ENCODE peak calls at places on chromosomes 7 and 10, in five cellular contexts. V is SK-N-SH, I is K562, O is HepG2, R is H1. M is an unnamed sample.

GRCh38 chr10:132915411-132915810 is 27.0 kb downstream of the CFAP46 start:
- DNase-seq in V (no peak), I (no peak), O (no peak), R (no peak), M (no peak)

GRCh38 chr10:3781458-3782098 is 3.4 kb downstream of the KLF6 start:
- DNase-seq in V (no peak), I (no peak), O (no peak), R (no peak), M (no peak)

GRCh38 chr10:84196083-84196482 is 1.7 kb downstream of the CDHR1 start:
- DNase-seq in V (no peak), I (no peak), O (peak), R (no peak), M (no peak)

GRCh38 chr10:29658984-29659769 is 24.4 kb upstream of the SVIL start:
- DNase-seq in V (no peak), I (no peak), O (peak), R (no peak), M (peak)

GRCh38 chr10:71225291-71226058 is 13.1 kb downstream of the UNC5B start:
- DNase-seq in V (no peak), I (no peak), O (no peak), R (no peak), M (no peak)

GRCh38 chr7:157507987-157508386 is 171.2 kb downstream of the DNAJB6 start:
- DNase-seq in V (no peak), I (no peak), O (no peak), R (no peak), M (no peak)

GRCh38 chr10:44051584-44052385 is 333.1 kb downstream of the CXCL12 start:
- DNase-seq in V (no peak), I (no peak), O (peak), R (no peak), M (no peak)

GRCh38 chr7:73573276-73573675 is 5.1 kb downstream of the TBL2 start:
- DNase-seq in V (no peak), I (no peak), O (no peak), R (no peak), M (no peak)

GRCh38 chr10:50369931-50370330 is 118.6 kb upstream of the ASAH2 start:
- DNase-seq in V (no peak), I (no peak), O (no peak), R (no peak), M (no peak)

GRCh38 chr10:28913850-28914249 is 236.5 kb downstream of the BAMBI start:
- DNase-seq in V (no peak), I (no peak), O (peak), R (no peak), M (no peak)

GRCh38 chr7:67725437-67725836 is 728.8 kb downstream of the TYW1 start:
- DNase-seq in V (no peak), I (no peak), O (no peak), R (no peak), M (no peak)

GRCh38 chr10:88207121-88207546 is 343.7 kb downstream of the PTEN start:
- DNase-seq in V (no peak), I (no peak), O (no peak), R (no peak), M (no peak)

GRCh38 chr10:121559321-121559720 is 38.9 kb downstream of the FGFR2 start:
- DNase-seq in V (peak), I (no peak), O (no peak), R (no peak), M (no peak)

GRCh38 chr10:65419629-65420028 is 1506.2 kb upstream of the LRRTM3 start:
- DNase-seq in V (no peak), I (no peak), O (no peak), R (no peak), M (no peak)

GRCh38 chr10:75655791-75656451 is 224.5 kb downstream of the LRMDA start:
- DNase-seq in V (no peak), I (no peak), O (peak), R (no peak), M (no peak)

GRCh38 chr10:35413985-35414861 is 77.9 kb downstream of the CCNY start:
- DNase-seq in V (no peak), I (peak), O (peak), R (no peak), M (no peak)

GRCh38 chr7:2821842-2822507 is 22.1 kb downstream of the GNA12 start:
- DNase-seq in V (no peak), I (no peak), O (no peak), R (no peak), M (no peak)

GRCh38 chr10:118629211-118629610 is 33.8 kb upstream of the PRLHR start:
- DNase-seq in V (no peak), I (no peak), O (no peak), R (no peak), M (no peak)

GRCh38 chr7:74311305-74311744 is 22.1 kb downstream of the CLIP2 start:
- DNase-seq in V (no peak), I (no peak), O (no peak), R (no peak), M (no peak)

GRCh38 chr7:66257481-66257880 is 52.3 kb downstream of the TPST1 start:
- DNase-seq in V (no peak), I (no peak), O (no peak), R (no peak), M (no peak)

GRCh38 chr10:126565456-126565855 is 105.0 kb downstream of the C10orf90 start:
- DNase-seq in V (no peak), I (peak), O (peak), R (no peak), M (no peak)

GRCh38 chr7:8258166-8258565 is 3.8 kb downstream of the ICA1 start:
- DNase-seq in V (no peak), I (no peak), O (no peak), R (no peak), M (no peak)

GRCh38 chr7:101978683-101979082 is 161.3 kb downstream of the CUX1 start:
- DNase-seq in V (no peak), I (no peak), O (no peak), R (no peak), M (no peak)

GRCh38 chr7:135714534-135715009 is 13.4 kb downstream of the SLC13A4 start:
- DNase-seq in V (peak), I (no peak), O (peak), R (peak), M (no peak)

GRCh38 chr7:36487756-36488336 is 98.2 kb downstream of the ANLN start:
- DNase-seq in V (peak), I (no peak), O (peak), R (no peak), M (peak)

GRCh38 chr7:92496876-92497275 is 19.1 kb upstream of the ERVW-1 start:
- DNase-seq in V (no peak), I (no peak), O (no peak), R (no peak), M (no peak)

GRCh38 chr7:44284216-44284615 is 41.2 kb downstream of the CAMK2B start:
- DNase-seq in V (peak), I (no peak), O (no peak), R (no peak), M (no peak)

GRCh38 chr10:123564631-123565030 is 101.5 kb upstream of the GPR26 start:
- DNase-seq in V (no peak), I (no peak), O (no peak), R (no peak), M (no peak)

GRCh38 chr7:74480861-74481417 is 27.2 kb downstream of the GTF2IRD1 start:
- DNase-seq in V (no peak), I (no peak), O (no peak), R (no peak), M (no peak)

GRCh38 chr10:50937230-50937907 is 51.9 kb upstream of the A1CF start:
- DNase-seq in V (peak), I (peak), O (peak), R (no peak), M (no peak)

GRCh38 chr7:148738737-148739535 is 40.2 kb downstream of the CUL1 start:
- DNase-seq in V (no peak), I (no peak), O (no peak), R (no peak), M (no peak)

GRCh38 chr7:2688409-2689342 is 674 bp downstream of the AMZ1 start:
- DNase-seq in V (peak), I (no peak), O (no peak), R (no peak), M (peak)

GRCh38 chr10:60573342-60573741 is 183.7 kb upstream of the ANK3 start:
- DNase-seq in V (no peak), I (no peak), O (no peak), R (no peak), M (no peak)

GRCh38 chr10:20814116-20814515 is 83.0 kb downstream of the NEBL start:
- DNase-seq in V (no peak), I (no peak), O (no peak), R (no peak), M (no peak)

GRCh38 chr10:20817116-20817515 is 80.0 kb downstream of the NEBL start:
- DNase-seq in V (no peak), I (no peak), O (no peak), R (no peak), M (no peak)

GRCh38 chr10:20811131-20811530 is 86.0 kb downstream of the NEBL start:
- DNase-seq in V (no peak), I (no peak), O (no peak), R (no peak), M (no peak)
- TF ChIP-seq RFX5 in V (no peak), I (no peak), O (no peak), R (no peak), M (no peak)

DNA sequence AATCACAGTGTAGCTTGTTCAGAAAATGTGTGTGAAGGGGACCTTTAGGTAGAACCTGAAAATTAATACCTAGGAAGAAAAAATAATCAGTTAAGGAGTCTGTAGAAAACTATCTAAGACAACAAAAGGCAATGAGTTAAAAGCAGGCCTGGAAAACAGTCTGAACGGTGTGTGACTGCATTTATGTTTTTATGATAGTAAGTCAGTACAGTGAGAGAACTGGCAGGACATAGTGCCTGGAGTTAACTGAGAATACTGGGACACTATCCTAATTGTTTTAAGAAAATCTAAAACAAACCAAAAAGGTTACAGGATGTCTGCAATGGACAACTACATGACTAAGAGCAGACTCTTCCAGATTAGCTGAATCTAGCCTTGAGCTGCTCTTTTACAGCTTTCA is 17.9 kb downstream of the CRPPA start:
- DNase-seq in V (no peak), I (no peak), O (no peak), R (no peak), M (no peak)
- TF ChIP-seq GABPA in V (no peak), I (no peak), O (no peak), R (no peak), M (no peak)

DNA sequence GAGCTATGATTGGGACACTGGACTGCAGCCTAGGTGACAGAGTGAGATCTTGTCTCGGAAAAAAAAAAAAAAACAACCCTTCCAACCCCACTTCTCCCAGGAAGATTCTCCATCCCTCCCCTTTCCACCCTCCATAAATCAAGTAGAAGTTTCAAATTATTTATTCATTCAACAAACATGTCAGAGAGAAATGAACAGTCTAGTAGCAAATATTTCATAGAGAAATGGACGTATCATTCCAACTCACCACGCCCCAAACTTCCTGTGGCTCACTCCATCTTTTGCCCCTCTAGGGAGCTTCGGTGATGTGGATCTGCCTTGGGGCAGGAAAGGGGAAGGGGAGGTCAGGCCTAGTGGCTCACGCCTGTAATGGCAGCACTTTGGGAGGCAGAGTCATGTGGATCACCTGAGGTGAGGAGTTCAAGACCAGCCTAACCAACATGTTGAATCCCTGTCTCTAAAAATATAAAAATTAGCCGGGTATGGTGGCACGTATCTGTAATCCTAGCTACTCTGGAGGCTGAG is 638 bp upstream of the TRAPPC14 start:
- DNase-seq in V (peak), I (peak), O (no peak), R (no peak), M (no peak)
- TF ChIP-seq RFX5 in V (no peak), I (no peak), O (no peak), R (no peak), M (no peak)

GRCh38 chr7:45660201-45660900 is 86.2 kb downstream of the ADCY1 start:
- DNase-seq in V (no peak), I (no peak), O (no peak), R (no peak), M (no peak)
- TF ChIP-seq GABPA in V (no peak), I (no peak), O (no peak), R (no peak), M (no peak)

DNA sequence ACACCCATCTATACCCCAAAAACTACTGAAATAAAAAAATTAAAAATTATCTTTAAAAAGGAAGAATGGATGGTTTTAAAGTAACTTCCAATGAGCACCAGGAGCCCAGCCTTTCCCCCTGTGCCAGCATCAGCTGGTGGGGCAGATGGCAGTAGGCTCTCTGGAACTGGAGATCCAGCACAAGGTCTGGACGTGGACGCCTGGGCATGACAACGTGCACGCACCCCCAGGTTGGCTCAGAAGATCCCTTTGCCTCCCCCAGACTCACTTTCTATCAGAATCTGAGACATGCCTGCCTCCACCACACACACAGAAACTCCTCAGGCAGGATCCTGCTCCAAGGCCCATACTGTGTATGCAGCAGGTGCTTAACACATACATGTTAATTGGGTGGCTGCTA is 35.8 kb downstream of the TCERG1L start:
- DNase-seq in V (no peak), I (no peak), O (no peak), R (no peak), M (no peak)
- TF ChIP-seq RFX5 in V (no peak), I (no peak), O (no peak), R (no peak), M (no peak)

M was measured in GM12878.